ENCODE peak calls at places on chromosomes 12 and 14, in five cellular contexts. N is foreskin fibroblast; S is lung; G is CD8-positive, alpha-beta T cell; W is endothelial cell. X is an unnamed sample.

GRCh38 chr12:81105687-81106086 is 27.8 kb downstream of the ACSS3 start:
- DNase-seq in N (no peak), S (no peak), G (no peak), W (no peak), X (no peak)

GRCh38 chr14:44530482-44530881 is 23.4 kb upstream of the FSCB start:
- DNase-seq in N (no peak), S (no peak), G (no peak), W (no peak), X (no peak)

GRCh38 chr12:3545121-3545796 is 54.3 kb downstream of the PRMT8 start:
- DNase-seq in N (no peak), S (no peak), G (no peak), W (no peak), X (no peak)

GRCh38 chr12:117033382-117034045 is 65.7 kb downstream of the TESC start:
- DNase-seq in N (peak), S (no peak), G (no peak), W (no peak), X (no peak)

GRCh38 chr14:93969082-93969828 is 7.1 kb downstream of the ASB2 start:
- DNase-seq in N (no peak), S (no peak), G (no peak), W (no peak), X (no peak)

GRCh38 chr12:116880817-116881324 is 370 bp downstream of the HRK start:
- DNase-seq in N (peak), S (no peak), G (no peak), W (peak), X (no peak)

GRCh38 chr14:101444116-101444515 is 117.2 kb upstream of the DIO3 start:
- DNase-seq in N (peak), S (peak), G (no peak), W (no peak), X (no peak)

GRCh38 chr14:81388236-81388801 is 11.8 kb downstream of the STON2 start:
- DNase-seq in N (no peak), S (no peak), G (no peak), W (no peak), X (no peak)

GRCh38 chr14:92963301-92964123 is 40.6 kb downstream of the CHGA start:
- DNase-seq in N (no peak), S (no peak), G (no peak), W (no peak), X (no peak)

GRCh38 chr12:20280515-20280914 is 87.8 kb upstream of the PDE3A start:
- DNase-seq in N (no peak), S (no peak), G (no peak), W (no peak), X (no peak)

GRCh38 chr12:110860833-110861291 is 14.1 kb downstream of the CCDC63 start:
- DNase-seq in N (no peak), S (no peak), G (no peak), W (no peak), X (no peak)

GRCh38 chr14:65167072-65167645 is 64.8 kb upstream of the MAX start:
- DNase-seq in N (no peak), S (no peak), G (no peak), W (no peak), X (no peak)

DNA sequence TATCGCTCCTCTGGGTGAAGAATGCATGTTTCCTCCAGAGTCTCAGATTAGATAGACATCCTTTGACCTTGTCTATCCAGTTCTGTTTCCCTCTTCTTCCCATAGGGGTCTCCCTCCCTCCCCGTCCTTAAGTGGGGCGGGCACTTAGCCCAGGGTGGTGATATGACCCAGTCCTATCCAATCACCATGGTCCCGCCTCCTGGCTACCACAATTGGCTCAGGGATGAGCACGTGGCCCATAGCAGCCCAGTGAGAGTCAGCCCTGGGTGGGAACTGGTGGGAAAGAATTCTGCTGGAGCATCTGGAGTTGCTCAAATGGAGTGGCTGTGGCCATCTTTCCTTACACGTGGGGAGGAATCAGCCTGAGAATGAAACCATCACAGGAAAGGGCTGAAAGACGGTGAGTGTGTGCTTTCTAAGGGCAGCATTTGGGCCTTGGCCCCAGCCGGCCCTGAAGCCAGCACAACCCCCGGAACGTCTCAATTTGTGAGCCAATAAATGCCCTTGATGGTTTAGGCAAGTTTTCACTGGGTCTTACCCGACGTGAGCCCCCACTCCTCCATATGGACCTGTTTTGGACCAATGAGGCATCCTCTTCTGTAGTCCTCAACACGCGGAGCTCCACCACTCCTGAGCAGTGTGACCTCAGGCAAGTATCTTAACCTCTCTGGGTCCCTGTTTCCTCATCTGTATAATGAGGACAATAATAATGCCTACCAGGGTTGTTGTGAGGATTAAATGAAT is 14.3 kb upstream of the MLXIP start:
- DNase-seq in N (peak), S (peak), G (no peak), W (peak), X (peak)
- TF ChIP-seq CTCF in N (peak), S (no peak), G (no peak), W (no peak), X (peak)

DNA sequence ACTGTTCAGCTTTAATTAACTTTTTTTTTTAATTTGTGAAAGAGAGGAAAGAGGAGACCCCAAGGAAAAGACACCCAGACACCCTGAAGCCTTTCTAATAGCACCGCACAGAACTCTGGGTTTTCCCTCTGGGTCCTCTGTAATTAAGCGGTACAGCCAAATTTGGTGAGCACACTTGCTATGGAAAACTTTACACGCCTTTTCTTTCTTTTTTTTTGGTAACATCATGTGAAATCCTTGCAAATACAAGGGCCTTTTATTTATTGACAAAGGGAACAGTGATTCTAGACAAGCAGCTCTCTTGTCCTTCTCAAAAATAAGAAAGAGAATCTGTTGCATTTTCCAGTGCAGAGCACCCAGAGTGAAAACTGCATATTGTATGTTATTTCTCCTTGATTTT is 44.4 kb upstream of the CPM start:
- DNase-seq in N (no peak), S (no peak), G (no peak), W (no peak), X (no peak)
- TF ChIP-seq CTCF in N (no peak), S (no peak), G (no peak), W (no peak), X (no peak)

DNA sequence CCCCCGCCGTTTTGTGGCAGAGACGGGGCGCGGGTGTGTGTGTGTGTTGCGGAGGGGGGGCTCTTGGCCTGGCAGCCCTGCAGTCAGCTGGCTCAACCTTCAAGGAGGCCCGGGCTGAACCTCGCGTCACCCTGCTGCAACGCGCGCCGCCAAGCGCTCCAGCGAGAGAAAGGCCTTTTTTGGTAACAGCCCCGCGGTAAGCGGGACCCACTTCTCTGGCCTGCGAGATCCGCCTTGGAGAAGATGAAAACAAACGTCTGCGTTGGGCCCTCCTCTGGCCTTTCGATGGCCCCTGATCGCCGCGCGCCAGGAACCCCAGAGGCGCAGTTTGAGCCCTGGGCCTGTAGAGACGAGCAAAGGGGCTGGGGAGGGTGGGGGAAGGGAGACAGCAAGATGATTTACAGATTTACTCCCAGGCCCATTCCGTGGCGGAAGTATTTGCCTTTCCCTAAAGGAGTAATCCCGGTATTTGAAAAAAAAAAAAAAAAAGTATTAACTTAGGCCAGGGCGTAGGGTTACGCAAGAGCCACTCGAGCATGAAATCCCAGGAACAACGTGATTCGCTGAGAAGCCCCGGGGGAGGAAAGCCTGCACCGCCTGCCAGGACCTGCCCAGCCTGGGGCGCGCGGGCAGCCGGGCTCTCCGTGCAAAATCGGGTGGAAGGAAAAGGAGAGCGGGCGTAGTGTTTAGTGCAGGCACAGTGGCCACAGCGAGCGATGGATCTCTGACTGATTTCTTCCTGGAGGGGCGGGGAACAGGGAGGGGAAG is 4.5 kb upstream of the IRF2BPL start:
- DNase-seq in N (peak), S (peak), G (peak), W (peak), X (peak)
- TF ChIP-seq CTCF in N (no peak), S (no peak), G (no peak), W (no peak), X (peak)

GRCh38 chr12:104551313-104551931 is 94.7 kb downstream of the CHST11 start:
- DNase-seq in N (no peak), S (no peak), G (no peak), W (no peak), X (no peak)

GRCh38 chr12:104544836-104545235 is 88.1 kb downstream of the CHST11 start:
- DNase-seq in N (no peak), S (no peak), G (no peak), W (no peak), X (no peak)

GRCh38 chr12:104546575-104546974 is 89.8 kb downstream of the CHST11 start:
- DNase-seq in N (no peak), S (peak), G (no peak), W (no peak), X (no peak)

GRCh38 chr12:104547239-104547638 is 90.5 kb downstream of the CHST11 start:
- DNase-seq in N (no peak), S (no peak), G (no peak), W (no peak), X (no peak)

GRCh38 chr12:104549820-104550480 is 93.2 kb downstream of the CHST11 start:
- DNase-seq in N (peak), S (no peak), G (no peak), W (no peak), X (no peak)
- TF ChIP-seq CTCF in N (no peak), S (no peak), G (no peak), W (no peak), X (no peak)

GRCh38 chr12:48156648-48157015 is 683 bp downstream of the ASB8 start:
- DNase-seq in N (no peak), S (no peak), G (no peak), W (no peak), X (no peak)

GRCh38 chr12:48160807-48161206 is 3.5 kb upstream of the ASB8 start:
- DNase-seq in N (no peak), S (no peak), G (no peak), W (no peak), X (no peak)

GRCh38 chr12:48159976-48160525 is 2.7 kb upstream of the ASB8 start:
- DNase-seq in N (peak), S (no peak), G (no peak), W (no peak), X (peak)

GRCh38 chr12:48157889-48158370 is 615 bp upstream of the ASB8 start:
- DNase-seq in N (no peak), S (no peak), G (no peak), W (no peak), X (no peak)

DNA sequence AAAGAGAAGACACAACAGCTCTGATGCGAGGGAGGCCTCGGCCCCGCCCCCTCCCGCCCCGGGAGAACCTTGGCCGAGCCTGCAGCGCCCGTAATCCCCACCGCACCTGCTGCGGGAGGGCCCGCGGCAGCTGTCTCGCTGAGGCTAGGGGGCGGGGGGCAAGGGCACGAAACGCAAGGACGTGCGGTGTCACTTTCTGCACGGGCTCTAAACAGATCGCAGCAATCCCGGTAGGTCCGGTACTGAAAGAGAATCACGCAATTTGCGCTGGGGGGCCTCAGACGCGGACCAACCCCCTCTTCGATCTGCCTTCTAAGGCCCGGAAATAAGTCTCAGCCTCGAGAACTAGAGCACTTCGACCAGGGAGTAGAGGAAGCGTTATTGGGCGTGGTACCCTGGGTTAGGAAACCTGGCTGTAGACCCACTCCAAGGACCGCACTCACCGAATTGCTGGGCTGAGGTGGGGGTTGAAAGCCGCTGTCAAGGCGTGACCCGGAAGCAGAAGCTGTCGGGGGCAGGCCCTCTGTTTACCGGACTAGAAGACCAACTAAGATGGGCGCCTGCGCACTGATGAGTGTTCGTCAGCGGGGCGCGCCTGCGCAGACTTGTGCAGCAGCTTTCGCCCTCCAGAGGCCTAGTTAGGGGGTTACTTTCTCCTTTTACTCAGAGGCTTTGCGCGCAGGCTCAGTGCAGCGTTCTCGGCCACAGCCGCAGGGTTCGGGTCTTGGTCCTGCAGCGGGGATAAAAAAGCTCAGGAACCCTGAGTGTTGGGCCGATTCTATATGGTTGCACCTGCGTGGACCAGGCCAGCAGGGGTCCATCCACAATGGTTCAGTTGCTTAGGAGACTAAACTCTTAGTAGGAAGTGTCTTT is at the start of gene ASB8:
- DNase-seq in N (peak), S (peak), G (peak), W (peak), X (peak)
- TF ChIP-seq CTCF in N (peak), S (peak), G (peak), W (no peak), X (peak)

DNA sequence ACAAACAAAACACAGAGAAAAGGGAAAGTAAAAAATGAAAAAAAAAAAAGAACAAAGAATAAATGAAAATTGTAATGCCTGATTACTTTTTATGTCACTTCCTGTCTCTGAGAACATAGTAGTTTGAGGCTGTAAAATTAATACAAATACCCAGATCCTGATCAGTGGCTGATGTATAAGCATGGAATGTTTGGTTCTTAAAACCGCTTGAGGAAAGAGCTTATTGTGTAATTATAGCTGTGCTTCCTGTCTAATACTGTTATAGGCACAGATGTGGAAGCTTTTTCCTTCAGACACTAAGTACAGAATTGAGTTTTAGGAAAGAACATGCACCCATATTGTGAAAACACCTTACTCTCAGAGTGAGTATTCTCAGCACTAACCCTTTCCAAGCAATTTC is 86.9 kb downstream of the AVPR1A start:
- DNase-seq in N (peak), S (no peak), G (no peak), W (no peak), X (peak)
- TF ChIP-seq CTCF in N (no peak), S (no peak), G (no peak), W (no peak), X (no peak)

GRCh38 chr14:88128811-88129210 is 123.9 kb downstream of the GPR65 start:
- DNase-seq in N (no peak), S (no peak), G (no peak), W (no peak), X (no peak)

GRCh38 chr14:88130057-88130432 is 125.1 kb downstream of the GPR65 start:
- DNase-seq in N (no peak), S (no peak), G (no peak), W (no peak), X (no peak)

DNA sequence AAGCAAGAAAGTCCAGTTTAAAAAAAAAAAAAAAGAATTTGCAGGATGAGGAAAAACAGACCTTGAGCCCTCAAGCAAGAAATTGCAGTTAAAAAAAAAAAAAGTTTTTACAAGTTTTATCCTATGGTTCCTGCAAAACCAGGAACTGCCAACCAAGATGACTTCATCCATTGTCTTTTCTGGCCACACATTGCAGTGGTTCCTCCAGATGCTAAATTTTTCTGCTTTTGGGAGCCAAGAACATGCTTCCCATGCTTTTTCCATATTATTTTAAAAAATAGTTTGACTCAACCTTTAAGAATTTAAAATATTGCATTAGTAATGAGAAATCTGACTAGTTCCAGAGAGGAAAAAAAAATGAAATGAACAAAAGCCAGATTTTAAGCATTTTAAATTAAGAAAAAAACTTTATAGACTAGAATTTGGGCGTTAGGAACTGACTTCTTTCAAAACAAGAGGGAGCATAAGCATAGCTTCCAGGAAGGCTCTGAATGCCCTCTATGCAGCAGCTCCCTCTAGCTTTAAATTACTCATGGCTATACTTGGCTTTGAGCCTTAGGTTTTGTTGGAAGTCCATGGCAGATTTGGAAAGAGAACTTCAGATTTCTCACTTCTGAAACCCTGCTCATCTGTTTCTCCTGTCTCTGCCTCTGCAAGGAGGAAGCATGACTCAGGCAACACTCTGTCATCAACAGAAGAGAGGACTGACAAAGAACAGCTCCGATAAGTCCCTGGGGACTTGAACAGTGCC is 124.5 kb downstream of the GPR65 start:
- DNase-seq in N (peak), S (peak), G (no peak), W (no peak), X (no peak)
- TF ChIP-seq CTCF in N (peak), S (no peak), G (no peak), W (no peak), X (no peak)

GRCh38 chr12:53252349-53252916 is 15.7 kb upstream of the ESPL1 start:
- DNase-seq in N (no peak), S (peak), G (no peak), W (no peak), X (no peak)
- TF ChIP-seq CTCF in N (no peak), S (no peak), G (no peak), W (no peak), X (no peak)

GRCh38 chr14:37024166-37024565 is 148.2 kb downstream of the SLC25A21 start:
- DNase-seq in N (no peak), S (no peak), G (no peak), W (no peak), X (no peak)
- TF ChIP-seq CTCF in N (no peak), S (no peak), G (no peak), W (no peak), X (no peak)

GRCh38 chr14:105739331-105740102 is 213.1 kb downstream of the TMEM121 start:
- DNase-seq in N (no peak), S (no peak), G (no peak), W (no peak), X (no peak)

GRCh38 chr14:105733081-105734065 is 207.0 kb downstream of the TMEM121 start:
- DNase-seq in N (no peak), S (no peak), G (no peak), W (no peak), X (no peak)

GRCh38 chr14:105742531-105742848 is 216.1 kb downstream of the TMEM121 start:
- DNase-seq in N (no peak), S (no peak), G (no peak), W (no peak), X (no peak)

GRCh38 chr14:105738638-105739037 is 212.3 kb downstream of the TMEM121 start:
- DNase-seq in N (no peak), S (no peak), G (no peak), W (no peak), X (no peak)

GRCh38 chr14:105737504-105738246 is 211.3 kb downstream of the TMEM121 start:
- DNase-seq in N (no peak), S (no peak), G (no peak), W (no peak), X (no peak)
- TF ChIP-seq CTCF in N (no peak), S (no peak), G (no peak), W (no peak), X (no peak)